ENCODE peak calls at places on chromosome 16, in nine cellular contexts. Z is A549, F is uterus, R is ovary, O is tibial nerve, G is HepG2, X is transverse colon, V is body of pancreas, U is suprapubic skin. W is an unnamed sample. For H3K4me1, the result is how much of the 10 kb centered on the place peaks cover.

GRCh38 chr16:72298947-72299346 is 127.0 kb upstream of the PMFBP1 start:
- DNase-seq in F (no peak), R (no peak), O (no peak), X (no peak), U (no peak), Z (no peak), G (no peak), V (no peak), W (no peak)

GRCh38 chr16:23505180-23505665 is 5.1 kb downstream of the GGA2 start:
- DNase-seq in U (no peak), G (no peak), O (no peak), V (no peak), X (no peak), Z (no peak), R (no peak), F (no peak), W (no peak)

GRCh38 chr16:79658301-79659001 is 57.9 kb upstream of the MAF start:
- DNase-seq in X (no peak), U (no peak), G (peak), O (no peak), F (no peak), Z (peak), R (no peak), V (peak), W (no peak)

GRCh38 chr16:55294947-55295346 is 29.1 kb upstream of the IRX6 start:
- DNase-seq in R (no peak), U (no peak), V (no peak), X (no peak), Z (no peak), O (no peak), F (no peak), G (no peak), W (no peak)

GRCh38 chr16:61413026-61413425 is 623.2 kb downstream of the CDH8 start:
- DNase-seq in G (no peak), V (no peak), O (no peak), U (no peak), Z (no peak), X (no peak), F (no peak), R (no peak), W (no peak)

GRCh38 chr16:17106243-17106791 is 364.4 kb downstream of the XYLT1 start:
- DNase-seq in U (no peak), Z (no peak), F (no peak), X (no peak), V (no peak), G (no peak), R (no peak), O (no peak), W (no peak)

GRCh38 chr16:24643489-24643888 is 86.0 kb upstream of the TNRC6A start:
- DNase-seq in Z (no peak), U (no peak), V (no peak), R (no peak), F (no peak), G (no peak), O (no peak), X (no peak), W (no peak)

GRCh38 chr16:50244140-50244503 is 22.2 kb upstream of the ADCY7 start:
- DNase-seq in U (peak), G (no peak), R (no peak), O (no peak), V (no peak), Z (no peak), F (no peak), X (no peak), W (no peak)

GRCh38 chr16:85463228-85463611 is 149.9 kb upstream of the GSE1 start:
- DNase-seq in V (no peak), F (no peak), G (no peak), U (no peak), R (peak), O (no peak), X (no peak), Z (no peak), W (no peak)

GRCh38 chr16:35215287-35215686 is 1755.9 kb downstream of the TP53TG3F start:
- DNase-seq in V (no peak), O (no peak), Z (no peak), G (no peak), X (no peak), R (no peak), F (no peak), U (no peak), W (no peak)

GRCh38 chr16:50284131-50284911 is 18.0 kb downstream of the ADCY7 start:
- DNase-seq in Z (no peak), X (peak), U (no peak), F (no peak), V (no peak), G (peak), O (no peak), R (no peak), W (no peak)

GRCh38 chr16:28538733-28539596 is at the start of gene NUPR1:
- DNase-seq in U (peak), O (peak), F (peak), G (peak), Z (peak), V (peak), X (peak), R (peak), W (peak)

GRCh38 chr16:68698091-68698490 is 39.0 kb upstream of the CDH1 start:
- DNase-seq in X (no peak), Z (no peak), F (no peak), G (no peak), V (no peak), O (no peak), U (no peak), R (no peak), W (no peak)

GRCh38 chr16:21236831-21237230 is 3.3 kb downstream of the ANKS4B start:
- DNase-seq in V (no peak), Z (no peak), O (no peak), F (no peak), G (no peak), R (no peak), U (no peak), X (no peak), W (no peak)

GRCh38 chr16:17439580-17439979 is 31.2 kb downstream of the XYLT1 start:
- DNase-seq in Z (no peak), R (no peak), F (no peak), X (no peak), U (no peak), G (no peak), O (no peak), V (no peak), W (no peak)

GRCh38 chr16:13393816-13394215 is 492.4 kb downstream of the SHISA9 start:
- DNase-seq in R (no peak), G (no peak), Z (no peak), O (no peak), U (no peak), X (no peak), V (no peak), F (no peak), W (no peak)

GRCh38 chr16:61374071-61374470 is 662.2 kb downstream of the CDH8 start:
- DNase-seq in X (no peak), R (no peak), V (no peak), Z (no peak), G (no peak), U (no peak), F (no peak), O (no peak), W (no peak)

GRCh38 chr16:75860654-75861053 is 134.4 kb upstream of the CPHXL start:
- DNase-seq in V (peak), R (peak), X (no peak), G (peak), U (no peak), Z (no peak), F (no peak), O (no peak), W (no peak)

GRCh38 chr16:15592324-15592723 is 50.6 kb downstream of the MARF1 start:
- DNase-seq in Z (no peak), U (no peak), V (no peak), O (no peak), R (no peak), F (no peak), X (peak), G (no peak), W (no peak)

GRCh38 chr16:12545292-12545610 is 258.4 kb downstream of the CPPED1 start:
- DNase-seq in X (no peak), G (peak), V (no peak), Z (no peak), O (no peak), F (no peak), U (no peak), R (no peak), W (no peak)

GRCh38 chr16:74309789-74310781 is 13.5 kb downstream of the PSMD7 start:
- DNase-seq in R (no peak), U (no peak), Z (peak), G (peak), X (no peak), V (peak), F (no peak), O (no peak), W (no peak)

GRCh38 chr16:88810868-88811599 is 694 bp downstream of the APRT start:
- DNase-seq in V (peak), Z (peak), G (peak), U (peak), O (peak), X (peak), R (peak), F (peak), W (peak)

GRCh38 chr16:85157813-85158701 is 45.8 kb upstream of the CIBAR2 start:
- DNase-seq in U (no peak), X (no peak), G (peak), F (no peak), O (no peak), Z (no peak), R (no peak), V (no peak), W (no peak)

GRCh38 chr16:88665570-88665969 is 2.7 kb upstream of the MVD start:
- DNase-seq in V (no peak), U (no peak), R (no peak), F (no peak), Z (no peak), X (no peak), G (no peak), O (no peak), W (no peak)

GRCh38 chr16:65116818-65117430 is 4.9 kb downstream of the CDH11 start:
- DNase-seq in X (no peak), G (no peak), U (no peak), O (no peak), V (no peak), Z (no peak), F (no peak), R (no peak), W (no peak)

GRCh38 chr16:78630102-78630501 is 530.6 kb downstream of the WWOX start:
- DNase-seq in U (no peak), F (no peak), X (no peak), Z (no peak), V (no peak), G (no peak), R (no peak), O (no peak), W (no peak)

GRCh38 chr16:4801962-4802658 is at the start of gene ROGDI:
- DNase-seq in Z (peak), U (no peak), O (peak), R (peak), F (peak), X (peak), V (peak), G (peak), W (peak)
- TF ChIP-seq POLR2A in Z (peak), U (no peak), O (no peak), R (no peak), F (no peak), X (peak), V (peak), G (peak), W (peak)

GRCh38 chr16:1435921-1436697 is 5.2 kb downstream of the PERCC1 start:
- DNase-seq in Z (no peak), X (no peak), O (no peak), R (no peak), U (no peak), G (peak), V (no peak), F (no peak), W (no peak)
- H3K4me1 ChIP-seq in Z (under half), X (under half), O (under half), R (under half), U (under half), G (half or more), V (under half), F (under half), W (under half)

GRCh38 chr16:30761427-30761927 is 385 bp downstream of the CFAP119 start:
- DNase-seq in F (no peak), G (no peak), U (no peak), R (peak), X (peak), V (peak), Z (no peak), O (no peak), W (no peak)
- TF ChIP-seq POLR2A in F (no peak), G (no peak), U (no peak), R (no peak), X (no peak), V (no peak), Z (no peak), O (no peak), W (no peak)

GRCh38 chr16:590875-591200 is 972 bp downstream of the RAB40C start:
- DNase-seq in V (no peak), Z (no peak), F (no peak), G (no peak), R (no peak), O (no peak), X (no peak), U (no peak), W (no peak)
- H3K4me1 ChIP-seq in V (half or more), Z (under half), F (under half), G (half or more), R (under half), O (half or more), X (half or more), U (half or more), W (half or more)